ENCODE peak calls at places on chromosomes 4 and X, in four cellular contexts. H, K, E and U are unnamed samples.

GRCh38 chr4:73446336-73446938 is 10.4 kb downstream of the AFP start:
- DNase-seq in H (peak; percentile 63), K (peak; percentile 46), E (peak; percentile 53), U (peak; percentile 40)

GRCh38 chrX:31166416-31166815 is 94.6 kb upstream of the FTHL17 start:
- DNase-seq in H (no peak), K (no peak), E (no peak), U (no peak)

GRCh38 chrX:66731398-66731797 is 92.5 kb upstream of the EDA2R start:
- DNase-seq in H (peak; percentile 33), K (no peak), E (peak; percentile 9), U (peak; percentile 9)

GRCh38 chr4:119039779-119040178 is 95.9 kb upstream of the MYOZ2 start:
- DNase-seq in H (no peak), K (no peak), E (no peak), U (no peak)

GRCh38 chrX:38326086-38326485 is 1.2 kb downstream of the RPGR start:
- DNase-seq in H (no peak), K (no peak), E (no peak), U (peak; percentile 44)

GRCh38 chrX:38699116-38699515 is 102.1 kb upstream of the MID1IP1 start:
- DNase-seq in H (no peak), K (no peak), E (no peak), U (no peak)

GRCh38 chr4:78689700-78690318 is 86.3 kb upstream of the BMP2K start:
- DNase-seq in H (no peak), K (no peak), E (no peak), U (no peak)

GRCh38 chr4:2942037-2942531 is 21.1 kb downstream of the NOP14 start:
- DNase-seq in H (no peak), K (no peak), E (no peak), U (no peak)

GRCh38 chr4:41256740-41257256 is at the start of gene UCHL1:
- DNase-seq in H (peak; percentile 94), K (no peak), E (no peak), U (peak; percentile 62)

GRCh38 chrX:153672531-153673397 is 849 bp downstream of the PNCK start:
- DNase-seq in H (no peak), K (no peak), E (peak; percentile 47), U (no peak)

GRCh38 chr4:80125252-80126177 is 52.5 kb upstream of the ANTXR2 start:
- DNase-seq in H (peak; percentile 50), K (no peak), E (peak; percentile 58), U (peak; percentile 65)

GRCh38 chr4:119679251-119679650 is 50.6 kb upstream of the PDE5A start:
- DNase-seq in H (peak; percentile 60), K (no peak), E (no peak), U (no peak)

GRCh38 chrX:70476166-70476933 is 31.7 kb downstream of the DLG3 start:
- DNase-seq in H (no peak), K (no peak), E (no peak), U (no peak)

GRCh38 chrX:49910344-49910743 is 12.1 kb upstream of the CLCN5 start:
- DNase-seq in H (no peak), K (no peak), E (no peak), U (no peak)

GRCh38 chr4:176185068-176185467 is 10.3 kb downstream of the SPATA4 start:
- DNase-seq in H (peak; percentile 92), K (no peak), E (no peak), U (no peak)

GRCh38 chr4:66294626-66295025 is 624.3 kb upstream of the EPHA5 start:
- DNase-seq in H (no peak), K (no peak), E (no peak), U (no peak)

GRCh38 chr4:82679531-82679930 is 117.7 kb upstream of the TMEM150C start:
- DNase-seq in H (no peak), K (no peak), E (no peak), U (no peak)

GRCh38 chr4:87122252-87122651 is 98.2 kb downstream of the KLHL8 start:
- DNase-seq in H (peak; percentile 34), K (no peak), E (no peak), U (no peak)

GRCh38 chr4:26490111-26490979 is at the start of gene CCKAR:
- DNase-seq in H (no peak), K (no peak), E (no peak), U (no peak)

GRCh38 chr4:165711436-165711835 is 161.6 kb upstream of the TLL1 start:
- DNase-seq in H (no peak), K (no peak), E (no peak), U (peak; percentile 39)

GRCh38 chrX:129511689-129512088 is 11.6 kb downstream of the SMARCA1 start:
- DNase-seq in H (no peak), K (no peak), E (no peak), U (no peak)

GRCh38 chr4:138522366-138522765 is 280.2 kb upstream of the SLC7A11 start:
- DNase-seq in H (peak; percentile 40), K (no peak), E (peak; percentile 24), U (peak; percentile 21)

GRCh38 chrX:21503593-21503992 is 129.4 kb downstream of the CNKSR2 start:
- DNase-seq in H (no peak), K (no peak), E (no peak), U (no peak)

GRCh38 chrX:107742754-107743191 is 32.8 kb downstream of the TSC22D3 start:
- DNase-seq in H (no peak), K (no peak), E (no peak), U (no peak)
- H3K4me3 ChIP-seq in H (no peak overlapping the region), K (no peak overlapping the region), E (no peak overlapping the region), U (no peak overlapping the region)

DNA sequence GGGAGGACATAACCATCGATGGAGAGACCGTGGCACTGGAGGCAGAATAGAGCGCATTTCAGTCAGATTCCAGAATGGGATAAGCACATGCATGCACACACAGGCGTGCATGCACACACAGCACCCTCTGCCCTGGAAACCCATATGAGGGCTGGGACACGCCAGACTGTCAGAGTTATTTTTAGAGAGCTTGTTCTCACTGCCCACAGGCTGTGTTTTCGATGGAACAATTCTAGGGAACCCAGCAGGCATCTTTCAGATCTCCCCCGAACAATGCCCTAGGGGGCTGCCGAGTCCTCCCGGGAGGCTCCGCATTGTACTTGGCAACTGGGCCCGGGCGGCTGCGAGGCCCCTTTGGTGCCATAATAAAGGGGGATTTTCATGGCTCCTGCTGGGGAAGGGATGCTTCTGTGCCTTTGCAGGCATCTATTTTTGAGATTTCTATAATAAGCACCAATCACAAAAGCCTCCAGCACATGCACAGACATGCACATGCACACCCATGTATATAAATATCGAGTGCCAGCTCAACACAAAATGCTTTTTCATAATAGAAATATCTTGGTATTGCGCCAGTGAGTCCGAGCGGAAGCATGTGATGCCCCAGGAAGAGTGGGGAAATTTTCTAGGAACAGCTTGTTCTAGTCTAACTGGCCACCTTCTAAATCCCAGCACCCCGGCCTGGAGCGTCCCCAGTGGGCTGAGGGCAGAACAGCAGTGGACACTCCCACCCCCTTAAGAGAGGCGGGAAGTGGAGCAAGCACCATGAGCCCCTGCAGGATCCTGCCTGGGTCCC is 88.6 kb downstream of the PHKA2 start:
- DNase-seq in H (peak; percentile 37), K (peak; percentile 61), E (no peak), U (no peak)
- H3K9me1 ChIP-seq in H (no peaks in the 10 kb centered on the region), K (no peaks in the 10 kb centered on the region), E (no peaks in the 10 kb centered on the region), U (no peaks in the 10 kb centered on the region)

GRCh38 chr4:121381148-121381462 is 287 bp upstream of the QRFPR start:
- DNase-seq in H (no peak), K (no peak), E (no peak), U (no peak)
- H3K4me3 ChIP-seq in H (no peak overlapping the region), K (peak overlapping the region; percentile 56), E (no peak overlapping the region), U (no peak overlapping the region)

GRCh38 chr4:189341881-189342280 is 598.8 kb upstream of the FRG1 start:
- DNase-seq in H (no peak), K (no peak), E (no peak), U (no peak)
- H3K9me1 ChIP-seq in H (no peaks in the 10 kb centered on the region), K (no peaks in the 10 kb centered on the region), E (no peaks in the 10 kb centered on the region), U (no peaks in the 10 kb centered on the region)

DNA sequence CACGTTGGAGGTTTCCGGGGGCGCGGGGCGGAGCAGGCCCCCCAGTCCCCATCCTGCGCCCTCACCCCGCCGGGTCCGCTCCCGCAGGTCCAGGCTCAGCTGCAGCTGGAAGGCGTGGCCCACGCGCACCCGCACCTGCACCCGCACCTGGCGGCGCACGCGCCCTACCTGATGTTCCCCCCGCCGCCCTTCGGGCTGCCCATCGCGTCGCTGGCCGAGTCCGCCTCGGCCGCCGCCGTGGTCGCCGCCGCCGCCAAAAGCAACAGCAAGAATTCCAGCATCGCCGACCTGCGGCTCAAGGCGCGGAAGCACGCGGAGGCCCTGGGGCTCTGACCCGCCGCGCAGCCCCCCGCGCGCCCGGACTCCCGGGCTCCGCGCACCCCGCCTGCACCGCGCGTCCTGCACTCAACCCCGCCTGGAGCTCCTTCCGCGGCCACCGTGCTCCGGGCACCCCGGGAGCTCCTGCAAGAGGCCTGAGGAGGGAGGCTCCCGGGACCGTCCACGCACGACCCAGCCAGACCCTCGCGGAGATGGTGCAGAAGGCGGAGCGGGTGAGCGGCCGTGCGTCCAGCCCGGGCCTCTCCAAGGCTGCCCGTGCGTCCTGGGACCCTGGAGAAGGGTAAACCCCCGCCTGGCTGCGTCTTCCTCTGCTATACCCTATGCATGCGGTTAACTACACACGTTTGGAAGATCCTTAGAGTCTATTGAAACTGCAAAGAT is 13.9 kb downstream of the SHOX start:
- DNase-seq in H (no peak), K (no peak), E (no peak), U (no peak)
- H3K4me3 ChIP-seq in H (no peak overlapping the region), K (no peak overlapping the region), E (no peak overlapping the region), U (no peak overlapping the region)

GRCh38 chr4:59698041-59698440 is 1502.1 kb upstream of the ADGRL3 start:
- DNase-seq in H (no peak), K (no peak), E (no peak), U (no peak)

GRCh38 chr4:59695355-59696053 is 1504.6 kb upstream of the ADGRL3 start:
- DNase-seq in H (no peak), K (no peak), E (no peak), U (no peak)
- H3K9me1 ChIP-seq in H (no peaks in the 10 kb centered on the region), K (no peaks in the 10 kb centered on the region), E (no peaks in the 10 kb centered on the region), U (no peaks in the 10 kb centered on the region)

DNA sequence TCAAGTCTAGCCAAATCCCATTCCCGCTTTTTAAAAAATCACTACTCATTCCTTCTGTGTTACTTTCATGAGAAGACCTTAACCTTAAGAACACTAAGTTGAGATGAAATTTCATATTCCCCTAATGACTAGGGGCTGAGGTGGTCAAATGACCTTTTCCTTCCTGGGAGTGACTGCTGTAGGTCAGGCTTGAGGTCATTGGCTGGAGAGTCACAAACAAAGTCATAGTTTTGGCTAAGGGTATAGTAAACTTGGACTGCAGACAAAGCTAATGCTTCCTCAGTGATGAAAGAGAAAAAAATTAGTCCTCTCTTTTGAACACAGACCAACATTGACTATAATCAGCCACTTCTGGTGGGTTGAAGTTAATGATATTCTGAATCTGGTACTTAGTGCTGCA is 16.0 kb upstream of the FGF2 start:
- DNase-seq in H (peak; percentile 41), K (no peak), E (no peak), U (peak; percentile 12)
- H3K4me3 ChIP-seq in H (no peak overlapping the region), K (no peak overlapping the region), E (no peak overlapping the region), U (no peak overlapping the region)

DNA sequence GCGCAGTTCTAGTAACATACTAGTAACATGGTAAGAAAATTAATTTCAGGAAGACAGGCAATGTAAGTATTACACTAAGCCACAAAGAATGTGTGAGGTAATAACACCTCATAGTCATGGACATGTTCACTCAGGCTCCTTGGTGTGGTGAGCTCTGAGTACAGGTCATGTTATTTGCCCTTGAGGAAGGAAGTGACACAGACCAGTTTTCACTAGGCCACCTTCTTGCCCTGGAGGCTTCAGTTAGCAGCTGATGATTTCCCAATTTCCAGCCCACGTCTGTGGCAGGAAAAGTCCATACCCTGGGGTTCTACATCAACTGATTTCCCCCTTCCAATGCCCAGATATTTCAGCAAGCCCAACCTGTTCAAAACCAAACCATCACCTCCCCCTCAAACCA is 6.7 kb downstream of the APOO start:
- DNase-seq in H (peak; percentile 84), K (peak; percentile 90), E (no peak), U (peak; percentile 74)
- H3K9me1 ChIP-seq in H (no peaks in the 10 kb centered on the region), K (no peaks in the 10 kb centered on the region), E (no peaks in the 10 kb centered on the region), U (no peaks in the 10 kb centered on the region)